ENCODE peak calls at places on chromosome 2, in nine cellular contexts. D is H1, Q is OCI-LY7, K is sigmoid colon, S is HCT116, W is RWPE1, I is GM23338, F is A549, G is ovary. H is an unnamed sample.
A peak's percentile ranks its signal among the peaks of the same experiment; 100 is the strongest.

GRCh38 chr2:27369471-27370025 is 590 bp downstream of the EIF2B4 start:
- DNase-seq in D (peak; percentile 88), Q (no peak), K (peak; percentile 84), S (no peak), W (peak; percentile 73), I (peak; percentile 84), F (peak; percentile 91), G (no peak), H (no peak)

GRCh38 chr2:229431331-229431954 is 160.4 kb upstream of the PID1 start:
- DNase-seq in D (no peak), Q (peak; percentile 8), K (no peak), S (peak; percentile 57), W (peak; percentile 32), I (peak; percentile 89), F (no peak), G (no peak), H (no peak)

GRCh38 chr2:144924827-144925226 is 404.9 kb upstream of the ZEB2 start:
- DNase-seq in D (no peak), Q (no peak), K (no peak), S (no peak), W (no peak), I (no peak), F (no peak), G (no peak), H (no peak)

GRCh38 chr2:26846881-26847662 is 860 bp upstream of the DPYSL5 start:
- DNase-seq in D (no peak), Q (no peak), K (no peak), S (no peak), W (no peak), I (peak; percentile 39), F (no peak), G (no peak), H (no peak)

GRCh38 chr2:207317358-207317984 is 151.7 kb upstream of the KLF7 start:
- DNase-seq in D (no peak), Q (no peak), K (no peak), S (peak; percentile 33), W (no peak), I (no peak), F (no peak), G (no peak), H (no peak)

GRCh38 chr2:220959391-220959802 is 612.7 kb downstream of the EPHA4 start:
- DNase-seq in D (no peak), Q (no peak), K (no peak), S (no peak), W (no peak), I (no peak), F (no peak), G (peak; percentile 23), H (no peak)

GRCh38 chr2:133633851-133634250 is 65.6 kb upstream of the NCKAP5 start:
- DNase-seq in D (no peak), Q (no peak), K (no peak), S (no peak), W (no peak), I (no peak), F (no peak), G (no peak), H (no peak)

GRCh38 chr2:109736177-109736827 is 57.8 kb upstream of the RGPD5 start:
- DNase-seq in D (no peak), Q (peak; percentile 1), K (peak; percentile 80), S (peak; percentile 62), W (peak; percentile 50), I (peak; percentile 53), F (peak; percentile 17), G (peak; percentile 66), H (peak; percentile 61)

GRCh38 chr2:24761866-24762265 is 31.3 kb downstream of the PTRHD1 start:
- DNase-seq in D (no peak), Q (no peak), K (no peak), S (no peak), W (no peak), I (no peak), F (no peak), G (no peak), H (no peak)

DNA sequence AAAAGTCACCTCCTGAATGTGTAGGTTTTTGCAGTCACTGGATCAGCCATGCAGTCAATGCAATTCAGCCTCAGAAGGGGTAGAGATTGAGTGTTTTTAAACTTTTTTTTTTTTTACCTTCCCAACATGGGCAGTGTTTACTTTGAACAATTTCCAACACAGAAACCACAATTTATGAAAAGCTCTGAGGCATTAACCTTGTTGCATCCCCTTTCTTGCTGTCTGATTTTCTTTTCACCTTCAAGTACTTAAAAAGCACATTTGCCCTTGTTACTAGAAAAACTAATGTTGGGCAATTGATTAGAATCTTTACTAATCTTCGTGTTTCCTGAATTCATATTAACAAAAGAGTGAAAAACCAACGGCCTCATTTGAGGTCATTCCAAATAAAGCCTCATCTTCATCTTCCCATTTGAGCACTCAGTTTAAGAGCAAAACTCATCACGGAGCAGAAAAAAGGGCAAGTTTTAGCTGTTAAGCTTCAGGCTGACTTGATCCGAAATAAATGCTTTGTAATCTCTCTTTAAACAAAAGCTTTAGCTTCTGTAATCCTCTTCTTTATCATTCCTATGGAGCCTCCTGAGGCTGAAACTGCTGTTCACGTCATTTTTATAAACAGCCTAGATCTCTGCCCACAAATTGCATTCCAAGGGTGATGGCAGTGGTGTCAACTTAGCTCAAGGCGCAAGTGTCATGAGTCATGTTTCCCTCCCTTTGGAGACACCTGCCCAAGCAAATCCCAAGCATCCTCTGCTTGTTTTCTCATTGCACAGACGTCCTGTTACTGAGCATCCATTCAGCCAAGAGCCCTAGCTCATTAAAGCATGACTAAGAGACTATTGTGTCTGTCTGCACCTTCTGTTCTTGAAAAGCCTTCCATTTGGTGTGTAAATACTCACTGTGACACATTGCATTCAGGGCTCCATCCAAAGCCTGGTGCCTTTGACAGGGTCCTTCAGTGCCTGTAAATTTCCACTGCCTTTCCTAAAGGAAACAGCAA is 107.7 kb downstream of the HNMT start:
- DNase-seq in D (no peak), Q (no peak), K (no peak), S (no peak), W (peak; percentile 85), I (no peak), F (peak; percentile 35), G (no peak), H (no peak)
- TF ChIP-seq CTCF in D (no peak), Q (no peak), K (no peak), S (no peak), W (no peak), I (no peak), F (no peak), G (no peak), H (no peak)

GRCh38 chr2:18752667-18753422 is 163.5 kb upstream of the NT5C1B start:
- DNase-seq in D (no peak), Q (peak; percentile 11), K (no peak), S (no peak), W (no peak), I (no peak), F (no peak), G (no peak), H (no peak)

GRCh38 chr2:18749912-18750526 is 160.7 kb upstream of the NT5C1B start:
- DNase-seq in D (peak; percentile 54), Q (peak; percentile 53), K (peak; percentile 77), S (peak; percentile 12), W (peak; percentile 20), I (peak; percentile 68), F (peak; percentile 28), G (peak; percentile 55), H (no peak)

GRCh38 chr2:18753722-18754121 is 164.4 kb upstream of the NT5C1B start:
- DNase-seq in D (no peak), Q (no peak), K (no peak), S (no peak), W (no peak), I (no peak), F (no peak), G (no peak), H (no peak)

GRCh38 chr2:18750662-18751554 is 161.5 kb upstream of the NT5C1B start:
- DNase-seq in D (no peak), Q (no peak), K (no peak), S (no peak), W (no peak), I (no peak), F (no peak), G (no peak), H (no peak)

GRCh38 chr2:18752022-18752493 is 162.7 kb upstream of the NT5C1B start:
- DNase-seq in D (no peak), Q (no peak), K (no peak), S (no peak), W (no peak), I (no peak), F (no peak), G (no peak), H (no peak)
- H3K27ac ChIP-seq in D (no peak overlapping the region), Q (no peak overlapping the region), K (peak overlapping the region; percentile 23), S (no peak overlapping the region), W (no peak overlapping the region), I (no peak overlapping the region), F (peak overlapping the region; percentile 10), G (no peak overlapping the region), H (no peak overlapping the region)

DNA sequence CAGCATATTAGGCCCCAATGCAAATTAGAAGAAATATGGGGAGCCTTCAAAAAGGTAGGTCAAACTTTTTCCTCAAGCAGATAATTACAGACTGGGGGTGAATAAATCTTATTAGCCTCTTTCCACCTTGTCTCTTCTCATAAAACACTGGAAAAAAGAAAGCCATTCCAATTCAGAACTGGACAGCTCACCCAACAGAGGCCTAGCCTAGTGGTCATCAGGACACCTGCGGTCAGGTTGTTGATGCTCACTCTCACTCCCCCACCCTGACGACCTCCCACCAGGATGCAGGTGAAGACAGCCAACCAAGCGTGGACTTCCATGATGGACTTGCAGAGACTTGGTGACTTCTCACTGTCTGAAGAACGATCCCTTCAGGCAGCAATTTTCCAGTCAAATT is 207.1 kb downstream of the ALK start:
- DNase-seq in D (no peak), Q (no peak), K (no peak), S (no peak), W (no peak), I (peak; percentile 10), F (no peak), G (no peak), H (no peak)
- TF ChIP-seq CTCF in D (no peak), Q (no peak), K (no peak), S (no peak), W (no peak), I (no peak), F (no peak), G (no peak), H (no peak)

DNA sequence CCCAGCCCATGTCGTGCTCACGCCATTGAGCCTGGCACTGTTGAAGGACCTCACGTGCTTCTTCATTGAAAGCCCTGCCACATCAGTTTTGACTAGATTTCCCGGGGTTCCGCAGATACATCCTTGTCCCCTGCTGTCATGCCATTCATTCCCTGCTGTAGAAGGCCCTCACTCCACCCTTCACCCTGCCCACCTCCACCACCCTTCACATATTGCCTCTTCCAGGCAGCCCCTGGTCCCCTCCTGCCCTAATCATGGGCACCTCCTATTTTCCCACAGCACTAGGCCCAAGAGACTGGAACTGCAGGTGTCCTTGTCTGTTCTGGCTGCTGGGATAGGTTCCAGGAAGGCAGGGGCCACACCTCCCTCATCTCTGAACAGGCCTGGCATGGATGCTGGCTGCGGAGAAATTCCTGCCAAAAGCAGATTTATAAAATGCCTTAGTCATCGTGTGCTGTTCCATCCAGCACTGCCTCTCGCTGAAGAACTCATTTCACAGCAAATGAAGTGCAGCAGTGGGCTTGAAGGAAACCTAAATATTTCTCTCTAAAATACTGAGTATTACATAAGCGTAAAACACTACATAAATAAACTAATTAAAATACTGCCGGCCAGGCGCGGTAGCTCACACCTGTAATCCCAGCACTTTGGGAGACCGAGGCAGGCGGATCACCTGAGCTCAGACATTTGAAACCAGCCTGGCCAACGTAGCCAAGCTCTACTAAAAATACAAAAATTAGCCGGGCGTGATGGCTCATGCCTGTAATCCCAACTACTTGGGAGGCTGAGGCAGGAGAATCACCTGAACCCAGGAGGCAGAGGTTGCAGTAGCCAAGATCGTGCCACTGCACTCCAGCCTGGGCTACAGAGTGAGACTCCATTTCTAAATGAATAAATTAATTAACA is 38.4 kb downstream of the EIF4E2 start:
- DNase-seq in D (no peak), Q (no peak), K (peak; percentile 80), S (no peak), W (peak; percentile 82), I (no peak), F (peak; percentile 20), G (no peak), H (peak; percentile 51)
- H3K27ac ChIP-seq in D (no peak overlapping the region), Q (no peak overlapping the region), K (peak overlapping the region; percentile 51), S (peak overlapping the region; percentile 10), W (peak overlapping the region; percentile 99), I (no peak overlapping the region), F (peak overlapping the region; percentile 79), G (no peak overlapping the region), H (no peak overlapping the region)